ENCODE peak calls at places on chromosomes 6 and 20, in nine cellular contexts. One of them, this sample, is unnamed.

GRCh38 chr6:39335780-39336541 is 13.5 kb upstream of the KCNK16 start:
- DNase-seq in A549: no peak
- DNase-seq in GM23338: no peak
- DNase-seq in CD8-positive, alpha-beta T cell: no peak
- DNase-seq in choroid plexus epithelial cell: no peak
- DNase-seq in cardiac fibroblast: no peak
- DNase-seq in DND-41: peak
- DNase-seq in adrenal gland: no peak
- DNase-seq in sigmoid colon: no peak
- DNase-seq in this sample: peak

GRCh38 chr6:155628315-155628714 is 172.7 kb upstream of the NOX3 start:
- DNase-seq in CD8-positive, alpha-beta T cell: no peak
- DNase-seq in choroid plexus epithelial cell: no peak
- DNase-seq in A549: no peak
- DNase-seq in sigmoid colon: no peak
- DNase-seq in DND-41: no peak
- DNase-seq in adrenal gland: no peak
- DNase-seq in GM23338: no peak
- DNase-seq in cardiac fibroblast: no peak
- DNase-seq in this sample: peak

GRCh38 chr20:15643713-15644112 is 929.5 kb downstream of the KIF16B start:
- DNase-seq in sigmoid colon: no peak
- DNase-seq in A549: peak
- DNase-seq in GM23338: peak
- DNase-seq in adrenal gland: no peak
- DNase-seq in cardiac fibroblast: peak
- DNase-seq in DND-41: no peak
- DNase-seq in CD8-positive, alpha-beta T cell: no peak
- DNase-seq in choroid plexus epithelial cell: peak
- DNase-seq in this sample: peak

GRCh38 chr6:39770476-39770875 is 21.7 kb upstream of the DAAM2 start:
- DNase-seq in A549: no peak
- DNase-seq in sigmoid colon: no peak
- DNase-seq in cardiac fibroblast: no peak
- DNase-seq in DND-41: no peak
- DNase-seq in adrenal gland: no peak
- DNase-seq in choroid plexus epithelial cell: no peak
- DNase-seq in GM23338: no peak
- DNase-seq in CD8-positive, alpha-beta T cell: no peak
- DNase-seq in this sample: no peak

GRCh38 chr6:37493047-37493995 is 6.4 kb downstream of the CCDC167 start:
- DNase-seq in DND-41: no peak
- DNase-seq in sigmoid colon: no peak
- DNase-seq in GM23338: peak
- DNase-seq in choroid plexus epithelial cell: no peak
- DNase-seq in adrenal gland: no peak
- DNase-seq in A549: no peak
- DNase-seq in cardiac fibroblast: no peak
- DNase-seq in CD8-positive, alpha-beta T cell: no peak
- DNase-seq in this sample: no peak

GRCh38 chr20:29325304-29325640 is 1932.2 kb upstream of the DEFB115 start:
- DNase-seq in GM23338: no peak
- DNase-seq in A549: no peak
- DNase-seq in adrenal gland: no peak
- DNase-seq in CD8-positive, alpha-beta T cell: no peak
- DNase-seq in DND-41: no peak
- DNase-seq in sigmoid colon: no peak
- DNase-seq in cardiac fibroblast: no peak
- DNase-seq in choroid plexus epithelial cell: no peak
- DNase-seq in this sample: no peak

GRCh38 chr6:45353654-45354053 is 24.1 kb downstream of the SUPT3H start:
- DNase-seq in choroid plexus epithelial cell: no peak
- DNase-seq in cardiac fibroblast: no peak
- DNase-seq in sigmoid colon: no peak
- DNase-seq in A549: no peak
- DNase-seq in DND-41: no peak
- DNase-seq in adrenal gland: no peak
- DNase-seq in CD8-positive, alpha-beta T cell: no peak
- DNase-seq in GM23338: no peak
- DNase-seq in this sample: no peak

GRCh38 chr20:34643919-34644318 is 33.0 kb downstream of the PIGU start:
- DNase-seq in choroid plexus epithelial cell: peak
- DNase-seq in CD8-positive, alpha-beta T cell: no peak
- DNase-seq in cardiac fibroblast: peak
- DNase-seq in GM23338: no peak
- DNase-seq in adrenal gland: no peak
- DNase-seq in A549: no peak
- DNase-seq in sigmoid colon: no peak
- DNase-seq in DND-41: no peak
- DNase-seq in this sample: no peak

GRCh38 chr6:163741743-163742363 is 327.3 kb downstream of the QKI start:
- DNase-seq in DND-41: no peak
- DNase-seq in CD8-positive, alpha-beta T cell: no peak
- DNase-seq in adrenal gland: no peak
- DNase-seq in cardiac fibroblast: no peak
- DNase-seq in GM23338: no peak
- DNase-seq in choroid plexus epithelial cell: no peak
- DNase-seq in A549: no peak
- DNase-seq in sigmoid colon: no peak
- DNase-seq in this sample: no peak

GRCh38 chr6:30686908-30687658 is 638 bp upstream of the PPP1R18 start:
- DNase-seq in choroid plexus epithelial cell: peak
- DNase-seq in CD8-positive, alpha-beta T cell: peak
- DNase-seq in adrenal gland: peak
- DNase-seq in cardiac fibroblast: peak
- DNase-seq in sigmoid colon: peak
- DNase-seq in GM23338: peak
- DNase-seq in A549: peak
- DNase-seq in DND-41: peak
- DNase-seq in this sample: peak

GRCh38 chr6:9233226-9233625 is 797.9 kb upstream of the SLC35B3 start:
- DNase-seq in cardiac fibroblast: no peak
- DNase-seq in CD8-positive, alpha-beta T cell: no peak
- DNase-seq in choroid plexus epithelial cell: no peak
- DNase-seq in GM23338: no peak
- DNase-seq in A549: no peak
- DNase-seq in DND-41: no peak
- DNase-seq in adrenal gland: no peak
- DNase-seq in sigmoid colon: no peak
- DNase-seq in this sample: no peak

GRCh38 chr20:39967806-39968205 is 721.2 kb downstream of the MAFB start:
- DNase-seq in cardiac fibroblast: no peak
- DNase-seq in GM23338: no peak
- DNase-seq in A549: no peak
- DNase-seq in CD8-positive, alpha-beta T cell: no peak
- DNase-seq in choroid plexus epithelial cell: no peak
- DNase-seq in adrenal gland: no peak
- DNase-seq in DND-41: no peak
- DNase-seq in sigmoid colon: no peak
- DNase-seq in this sample: no peak

GRCh38 chr6:90247262-90247661 is 49.4 kb downstream of the BACH2 start:
- DNase-seq in CD8-positive, alpha-beta T cell: no peak
- DNase-seq in GM23338: no peak
- DNase-seq in cardiac fibroblast: no peak
- DNase-seq in DND-41: no peak
- DNase-seq in adrenal gland: no peak
- DNase-seq in A549: no peak
- DNase-seq in choroid plexus epithelial cell: no peak
- DNase-seq in sigmoid colon: no peak
- DNase-seq in this sample: no peak

GRCh38 chr20:44979090-44979621 is 12.8 kb downstream of the STK4 start:
- DNase-seq in cardiac fibroblast: peak
- DNase-seq in A549: no peak
- DNase-seq in CD8-positive, alpha-beta T cell: peak
- DNase-seq in adrenal gland: no peak
- DNase-seq in choroid plexus epithelial cell: peak
- DNase-seq in GM23338: no peak
- DNase-seq in sigmoid colon: no peak
- DNase-seq in DND-41: peak
- DNase-seq in this sample: peak

GRCh38 chr20:20423117-20423516 is 55.2 kb downstream of the INSM1 start:
- DNase-seq in adrenal gland: no peak
- DNase-seq in sigmoid colon: no peak
- DNase-seq in cardiac fibroblast: no peak
- DNase-seq in choroid plexus epithelial cell: no peak
- DNase-seq in A549: no peak
- DNase-seq in GM23338: no peak
- DNase-seq in CD8-positive, alpha-beta T cell: no peak
- DNase-seq in DND-41: no peak
- DNase-seq in this sample: no peak
- TF ChIP-seq CTCF in adrenal gland: no peak
- TF ChIP-seq CTCF in sigmoid colon: no peak
- TF ChIP-seq CTCF in cardiac fibroblast: no peak
- TF ChIP-seq CTCF in choroid plexus epithelial cell: no peak
- TF ChIP-seq CTCF in A549: no peak
- TF ChIP-seq CTCF in GM23338: no peak
- TF ChIP-seq CTCF in CD8-positive, alpha-beta T cell: no peak
- TF ChIP-seq CTCF in DND-41: no peak
- TF ChIP-seq CTCF in this sample: no peak

GRCh38 chr20:5845686-5846651 is 95.8 kb downstream of the SHLD1 start:
- DNase-seq in sigmoid colon: no peak
- DNase-seq in CD8-positive, alpha-beta T cell: no peak
- DNase-seq in A549: peak
- DNase-seq in DND-41: no peak
- DNase-seq in cardiac fibroblast: peak
- DNase-seq in adrenal gland: no peak
- DNase-seq in GM23338: peak
- DNase-seq in choroid plexus epithelial cell: peak
- DNase-seq in this sample: peak

GRCh38 chr20:5841492-5841891 is 91.3 kb downstream of the SHLD1 start:
- DNase-seq in cardiac fibroblast: no peak
- DNase-seq in choroid plexus epithelial cell: no peak
- DNase-seq in adrenal gland: no peak
- DNase-seq in sigmoid colon: no peak
- DNase-seq in A549: no peak
- DNase-seq in DND-41: no peak
- DNase-seq in GM23338: no peak
- DNase-seq in CD8-positive, alpha-beta T cell: no peak
- DNase-seq in this sample: no peak

GRCh38 chr20:5844063-5844681 is 94.0 kb downstream of the SHLD1 start:
- DNase-seq in cardiac fibroblast: peak
- DNase-seq in A549: peak
- DNase-seq in adrenal gland: no peak
- DNase-seq in choroid plexus epithelial cell: peak
- DNase-seq in DND-41: peak
- DNase-seq in CD8-positive, alpha-beta T cell: no peak
- DNase-seq in sigmoid colon: no peak
- DNase-seq in GM23338: no peak
- DNase-seq in this sample: peak

GRCh38 chr20:5843054-5843731 is 93.0 kb downstream of the SHLD1 start:
- DNase-seq in A549: no peak
- DNase-seq in adrenal gland: no peak
- DNase-seq in cardiac fibroblast: no peak
- DNase-seq in CD8-positive, alpha-beta T cell: no peak
- DNase-seq in sigmoid colon: no peak
- DNase-seq in GM23338: no peak
- DNase-seq in choroid plexus epithelial cell: peak
- DNase-seq in DND-41: no peak
- DNase-seq in this sample: peak

DNA sequence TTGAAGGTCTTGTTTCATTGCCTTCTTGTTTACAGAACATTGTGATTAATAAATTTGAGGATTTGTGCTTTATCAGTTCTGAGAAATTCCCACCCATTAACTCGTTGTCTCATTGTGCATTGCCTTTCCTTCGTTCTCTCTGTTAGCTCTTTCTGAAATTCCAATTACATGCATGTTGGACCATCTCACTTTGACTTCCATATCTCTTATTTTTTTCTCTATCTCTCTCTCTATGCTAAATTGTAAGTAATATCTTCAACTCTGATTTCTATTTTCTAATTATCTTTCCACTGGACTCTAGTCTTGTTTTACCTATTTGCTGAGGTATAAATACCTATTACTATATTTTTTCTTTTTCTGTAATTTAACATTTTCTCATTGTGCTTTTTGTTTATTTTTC is 92.3 kb downstream of the SHLD1 start:
- DNase-seq in choroid plexus epithelial cell: no peak
- DNase-seq in adrenal gland: no peak
- DNase-seq in GM23338: no peak
- DNase-seq in cardiac fibroblast: no peak
- DNase-seq in DND-41: no peak
- DNase-seq in A549: no peak
- DNase-seq in CD8-positive, alpha-beta T cell: no peak
- DNase-seq in sigmoid colon: no peak
- DNase-seq in this sample: no peak
- H3K4me3 ChIP-seq in choroid plexus epithelial cell: no peak
- H3K4me3 ChIP-seq in adrenal gland: no peak
- H3K4me3 ChIP-seq in GM23338: no peak
- H3K4me3 ChIP-seq in cardiac fibroblast: no peak
- H3K4me3 ChIP-seq in DND-41: no peak
- H3K4me3 ChIP-seq in A549: no peak
- H3K4me3 ChIP-seq in CD8-positive, alpha-beta T cell: no peak
- H3K4me3 ChIP-seq in sigmoid colon: no peak
- H3K4me3 ChIP-seq in this sample: no peak

GRCh38 chr20:58378704-58379103 is 10.3 kb upstream of the VAPB start:
- DNase-seq in GM23338: no peak
- DNase-seq in cardiac fibroblast: no peak
- DNase-seq in A549: no peak
- DNase-seq in CD8-positive, alpha-beta T cell: no peak
- DNase-seq in adrenal gland: peak
- DNase-seq in sigmoid colon: no peak
- DNase-seq in choroid plexus epithelial cell: no peak
- DNase-seq in DND-41: no peak
- DNase-seq in this sample: no peak
- TF ChIP-seq CTCF in GM23338: peak
- TF ChIP-seq CTCF in cardiac fibroblast: peak
- TF ChIP-seq CTCF in A549: no peak
- TF ChIP-seq CTCF in CD8-positive, alpha-beta T cell: no peak
- TF ChIP-seq CTCF in adrenal gland: no peak
- TF ChIP-seq CTCF in sigmoid colon: no peak
- TF ChIP-seq CTCF in choroid plexus epithelial cell: peak
- TF ChIP-seq CTCF in DND-41: no peak
- TF ChIP-seq CTCF in this sample: no peak

DNA sequence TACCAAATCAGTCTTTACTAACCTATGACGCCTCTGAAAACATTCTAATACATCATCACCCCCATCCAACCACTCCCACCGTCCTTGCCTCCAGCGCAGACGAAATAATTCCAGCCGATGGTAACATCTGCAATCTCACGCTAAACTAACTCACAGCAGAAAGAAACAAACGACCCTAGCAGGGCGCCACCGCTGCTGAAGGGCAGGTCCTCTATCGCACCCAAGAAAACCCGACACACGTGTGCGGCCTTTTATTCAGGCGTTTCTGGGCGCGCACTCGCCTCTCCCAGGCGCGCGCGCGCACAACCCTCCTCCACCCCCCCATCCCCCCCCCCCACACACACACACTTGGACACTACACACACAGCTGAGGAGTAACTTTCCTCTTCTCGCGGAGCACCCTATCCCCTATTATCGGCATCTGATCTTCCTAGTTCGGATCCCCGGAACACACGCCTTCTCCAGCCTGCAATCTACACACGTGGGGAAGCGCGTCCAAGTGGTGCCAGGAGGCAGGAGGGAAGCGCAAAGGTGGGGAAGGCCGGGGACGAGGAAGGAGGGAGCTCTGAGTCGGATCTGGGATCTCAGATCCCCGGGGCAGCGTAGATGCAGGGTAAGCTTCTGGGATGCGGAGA is 1.4 kb downstream of the GFOD1 start:
- DNase-seq in cardiac fibroblast: peak
- DNase-seq in adrenal gland: peak
- DNase-seq in CD8-positive, alpha-beta T cell: no peak
- DNase-seq in sigmoid colon: peak
- DNase-seq in DND-41: peak
- DNase-seq in choroid plexus epithelial cell: peak
- DNase-seq in GM23338: peak
- DNase-seq in A549: peak
- DNase-seq in this sample: peak
- H3K4me3 ChIP-seq in cardiac fibroblast: peak
- H3K4me3 ChIP-seq in adrenal gland: peak
- H3K4me3 ChIP-seq in CD8-positive, alpha-beta T cell: peak
- H3K4me3 ChIP-seq in sigmoid colon: peak
- H3K4me3 ChIP-seq in DND-41: peak
- H3K4me3 ChIP-seq in choroid plexus epithelial cell: peak
- H3K4me3 ChIP-seq in GM23338: peak
- H3K4me3 ChIP-seq in A549: peak
- H3K4me3 ChIP-seq in this sample: peak

This sample was measured in GM12865.